ENCODE peak calls at places on chromosomes 11 and 22, in nine cellular contexts. Q is spleen, V is foreskin keratinocyte, C is left ventricle myocardium inferior, P is PC-9, X is transverse colon, Y is body of pancreas, N is hepatocyte, J is Peyer's patch. S is an unnamed sample. For H3K4me1, the result is how much of the 10 kb centered on the place peaks cover.

GRCh38 chr22:46796566-46797195 is 34.2 kb downstream of the TBC1D22A start:
- DNase-seq in Q (peak), X (no peak), C (no peak), N (no peak), Y (no peak), P (no peak), J (peak), V (no peak), S (no peak)

GRCh38 chr22:29214232-29214631 is 8.5 kb downstream of the EMID1 start:
- DNase-seq in P (no peak), V (no peak), Q (peak), Y (no peak), X (no peak), J (no peak), N (no peak), C (no peak), S (no peak)

GRCh38 chr11:77038029-77038824 is 4.0 kb downstream of the B3GNT6 start:
- DNase-seq in Q (no peak), V (no peak), J (no peak), Y (no peak), C (no peak), N (no peak), P (peak), X (no peak), S (no peak)

GRCh38 chr11:93857413-93858185 is 7.2 kb upstream of the VSTM5 start:
- DNase-seq in C (no peak), Y (no peak), V (no peak), N (no peak), Q (no peak), X (no peak), P (no peak), J (no peak), S (no peak)

GRCh38 chr22:25334091-25334490 is 114.7 kb downstream of the CRYBB2 start:
- DNase-seq in N (peak), V (no peak), P (no peak), X (peak), C (peak), Y (peak), Q (no peak), J (peak), S (no peak)

GRCh38 chr22:38109391-38110000 is 988 bp downstream of the BAIAP2L2 start:
- DNase-seq in C (no peak), X (no peak), J (no peak), N (no peak), Q (no peak), V (no peak), P (no peak), Y (no peak), S (peak)

GRCh38 chr11:76067099-76067498 is 139.2 kb downstream of the WNT11 start:
- DNase-seq in P (no peak), Y (peak), Q (no peak), J (no peak), V (peak), X (no peak), N (no peak), C (no peak), S (no peak)

GRCh38 chr11:61477734-61478148 is 30.8 kb upstream of the LRRC10B start:
- DNase-seq in X (peak), C (peak), N (peak), Y (peak), P (no peak), V (no peak), Q (peak), J (peak), S (peak)

GRCh38 chr11:12981879-12982531 is 27.1 kb upstream of the RASSF10 start:
- DNase-seq in C (no peak), Q (no peak), V (peak), X (no peak), N (peak), J (no peak), Y (no peak), P (peak), S (no peak)

GRCh38 chr11:17165247-17165890 is 42.4 kb downstream of the PIK3C2A start:
- DNase-seq in J (no peak), C (no peak), X (no peak), Q (no peak), N (no peak), V (no peak), P (no peak), Y (no peak), S (no peak)

GRCh38 chr11:64306876-64307622 is 1.7 kb downstream of the ESRRA start:
- DNase-seq in X (peak), Q (peak), Y (peak), C (no peak), J (no peak), V (no peak), P (peak), N (peak), S (peak)

GRCh38 chr11:129248618-129249017 is 56.5 kb upstream of the ARHGAP32 start:
- DNase-seq in Q (no peak), C (no peak), P (no peak), Y (no peak), J (no peak), N (peak), X (no peak), V (peak), S (no peak)

GRCh38 chr22:49925525-49926128 is 7.2 kb downstream of the CRELD2 start:
- DNase-seq in N (no peak), V (no peak), X (peak), P (no peak), C (no peak), J (peak), Y (no peak), Q (peak), S (no peak)

GRCh38 chr22:27998511-27999410 is 79.7 kb upstream of the PITPNB start:
- DNase-seq in Y (no peak), N (no peak), P (no peak), X (no peak), Q (peak), J (no peak), V (no peak), C (peak), S (no peak)

GRCh38 chr22:33030923-33031525 is 27.2 kb downstream of the SYN3 start:
- DNase-seq in Y (no peak), Q (no peak), V (no peak), N (no peak), P (no peak), J (no peak), X (no peak), C (no peak), S (no peak)

GRCh38 chr11:134558258-134558835 is 146.3 kb upstream of the B3GAT1 start:
- DNase-seq in Y (no peak), P (no peak), V (no peak), X (no peak), N (no peak), J (no peak), Q (no peak), C (no peak), S (no peak)

GRCh38 chr11:6646631-6647281 is 8.9 kb downstream of the DCHS1 start:
- DNase-seq in V (no peak), J (peak), Y (no peak), P (no peak), C (peak), X (no peak), N (peak), Q (peak), S (peak)

GRCh38 chr22:44181033-44181911 is 547 bp downstream of the PARVG start:
- DNase-seq in X (peak), Y (no peak), J (peak), Q (peak), N (no peak), V (no peak), P (no peak), C (peak), S (no peak)

GRCh38 chr11:45655347-45655756 is 10.1 kb downstream of the CHST1 start:
- DNase-seq in J (peak), N (peak), Y (peak), C (peak), Q (peak), X (peak), P (no peak), V (peak), S (peak)

GRCh38 chr22:47036352-47036751 is 273.9 kb downstream of the TBC1D22A start:
- DNase-seq in C (no peak), P (no peak), X (no peak), Q (peak), N (no peak), J (no peak), Y (no peak), V (no peak), S (no peak)

GRCh38 chr11:8788616-8789015 is 106.0 kb downstream of the RPL27A start:
- DNase-seq in X (no peak), P (no peak), J (no peak), C (no peak), Y (no peak), V (no peak), Q (no peak), N (no peak), S (no peak)

GRCh38 chr11:8787372-8787771 is 104.8 kb downstream of the RPL27A start:
- DNase-seq in Q (no peak), C (no peak), N (no peak), J (no peak), Y (no peak), P (no peak), V (no peak), X (peak), S (no peak)

GRCh38 chr11:8785998-8786397 is 103.4 kb downstream of the RPL27A start:
- DNase-seq in J (no peak), P (no peak), V (no peak), N (no peak), X (no peak), Y (no peak), Q (no peak), C (no peak), S (no peak)

GRCh38 chr11:8785457-8785856 is 102.9 kb downstream of the RPL27A start:
- DNase-seq in N (no peak), X (no peak), Q (no peak), J (no peak), C (no peak), Y (no peak), P (no peak), V (no peak), S (no peak)

DNA sequence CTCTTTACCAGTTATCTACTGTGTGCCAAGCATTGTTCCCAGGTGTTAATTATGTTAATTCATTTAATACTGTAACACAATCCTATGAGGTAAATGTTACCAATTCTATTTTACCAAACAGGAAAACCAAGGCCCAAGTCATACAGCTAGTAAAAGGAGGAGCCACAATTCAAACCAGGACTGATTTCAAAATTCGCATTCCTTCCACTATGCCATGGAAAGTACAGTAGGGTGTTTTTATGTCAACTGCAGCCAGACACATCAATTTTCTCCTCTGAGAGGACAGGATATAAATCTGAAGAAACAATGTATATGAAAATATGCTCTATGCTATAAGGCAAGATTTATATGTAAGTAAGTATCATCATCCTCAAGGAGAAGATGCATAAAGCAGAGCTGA is 104.3 kb downstream of the RPL27A start:
- DNase-seq in N (no peak), V (no peak), X (no peak), Y (no peak), P (no peak), Q (no peak), C (no peak), J (no peak), S (no peak)
- TF ChIP-seq CTCF in N (peak), V (peak), X (peak), Y (no peak), P (no peak), Q (no peak), C (peak), J (no peak), S (no peak)

GRCh38 chr11:67448220-67448609 is 4.3 kb downstream of the GPR152 start:
- DNase-seq in Y (no peak), V (no peak), N (no peak), J (no peak), Q (no peak), C (no peak), P (no peak), X (no peak), S (no peak)
- H3K4me1 ChIP-seq in Y (under half), V (under half), N (under half), J (under half), Q (half or more), C (under half), P (under half), X (under half), S (under half)

GRCh38 chr11:92306966-92307504 is 82.4 kb downstream of the FAT3 start:
- DNase-seq in P (no peak), Y (no peak), J (no peak), C (no peak), N (no peak), V (no peak), X (no peak), Q (no peak), S (no peak)

GRCh38 chr11:92314499-92314898 is 89.9 kb downstream of the FAT3 start:
- DNase-seq in X (no peak), Q (no peak), N (no peak), Y (no peak), P (no peak), C (no peak), J (no peak), V (no peak), S (no peak)

GRCh38 chr11:92308366-92308765 is 83.7 kb downstream of the FAT3 start:
- DNase-seq in Q (no peak), J (no peak), P (no peak), Y (no peak), X (no peak), C (no peak), N (no peak), V (no peak), S (no peak)

GRCh38 chr11:92316410-92316809 is 91.8 kb downstream of the FAT3 start:
- DNase-seq in Q (no peak), X (no peak), J (no peak), N (no peak), Y (no peak), P (no peak), V (no peak), C (no peak), S (no peak)

GRCh38 chr11:92311616-92312449 is 87.2 kb downstream of the FAT3 start:
- DNase-seq in Y (no peak), C (no peak), J (no peak), V (no peak), X (no peak), Q (no peak), P (no peak), N (no peak), S (no peak)
- TF ChIP-seq CTCF in Y (no peak), C (no peak), J (no peak), V (no peak), X (no peak), Q (no peak), P (no peak), N (no peak), S (no peak)

GRCh38 chr22:31577711-31578110 is 81.4 kb downstream of the SFI1 start:
- DNase-seq in P (no peak), Q (no peak), J (no peak), X (no peak), V (no peak), N (no peak), C (no peak), Y (no peak), S (no peak)

GRCh38 chr22:31583861-31584485 is 78.0 kb downstream of the PISD start:
- DNase-seq in V (no peak), X (no peak), N (no peak), P (peak), C (no peak), J (no peak), Q (no peak), Y (no peak), S (no peak)

GRCh38 chr22:31578171-31578570 is 81.8 kb downstream of the SFI1 start:
- DNase-seq in P (no peak), J (no peak), V (no peak), N (no peak), C (no peak), Y (no peak), Q (no peak), X (no peak), S (no peak)

GRCh38 chr22:31575190-31575589 is 78.9 kb downstream of the SFI1 start:
- DNase-seq in J (no peak), P (no peak), V (no peak), Q (no peak), X (no peak), Y (no peak), N (no peak), C (no peak), S (no peak)

GRCh38 chr22:31579835-31580242 is 82.2 kb downstream of the PISD start:
- DNase-seq in Y (no peak), P (no peak), V (no peak), J (no peak), N (peak), C (no peak), Q (no peak), X (no peak), S (no peak)
- H3K4me1 ChIP-seq in Y (under half), P (under half), V (under half), J (under half), N (under half), C (under half), Q (under half), X (under half), S (under half)

DNA sequence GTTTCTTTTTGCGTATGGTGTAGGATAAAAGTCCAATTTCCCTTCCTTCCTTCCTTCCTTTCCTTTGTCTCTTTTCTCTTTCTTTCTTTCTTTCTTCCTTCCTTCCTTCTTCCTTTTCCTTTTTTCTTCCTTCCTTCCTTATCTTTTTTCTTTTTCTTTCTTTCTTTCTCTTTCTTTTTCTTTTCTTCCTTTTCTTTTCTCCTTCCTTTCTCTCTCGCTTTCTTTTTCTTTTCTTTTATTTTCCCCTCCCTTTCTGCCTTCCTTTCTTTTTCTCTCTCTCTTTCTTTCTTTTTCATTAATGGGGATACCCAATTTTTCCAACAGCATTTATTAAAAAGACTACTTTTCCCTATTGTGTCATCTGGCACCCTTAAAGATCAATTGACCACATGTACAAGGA is 1359.7 kb downstream of the FAM181B start:
- DNase-seq in J (no peak), N (no peak), Y (no peak), X (no peak), C (no peak), Q (no peak), P (no peak), V (no peak), S (no peak)
- TF ChIP-seq CTCF in J (no peak), N (no peak), Y (no peak), X (no peak), C (no peak), Q (no peak), P (no peak), V (no peak), S (no peak)

DNA sequence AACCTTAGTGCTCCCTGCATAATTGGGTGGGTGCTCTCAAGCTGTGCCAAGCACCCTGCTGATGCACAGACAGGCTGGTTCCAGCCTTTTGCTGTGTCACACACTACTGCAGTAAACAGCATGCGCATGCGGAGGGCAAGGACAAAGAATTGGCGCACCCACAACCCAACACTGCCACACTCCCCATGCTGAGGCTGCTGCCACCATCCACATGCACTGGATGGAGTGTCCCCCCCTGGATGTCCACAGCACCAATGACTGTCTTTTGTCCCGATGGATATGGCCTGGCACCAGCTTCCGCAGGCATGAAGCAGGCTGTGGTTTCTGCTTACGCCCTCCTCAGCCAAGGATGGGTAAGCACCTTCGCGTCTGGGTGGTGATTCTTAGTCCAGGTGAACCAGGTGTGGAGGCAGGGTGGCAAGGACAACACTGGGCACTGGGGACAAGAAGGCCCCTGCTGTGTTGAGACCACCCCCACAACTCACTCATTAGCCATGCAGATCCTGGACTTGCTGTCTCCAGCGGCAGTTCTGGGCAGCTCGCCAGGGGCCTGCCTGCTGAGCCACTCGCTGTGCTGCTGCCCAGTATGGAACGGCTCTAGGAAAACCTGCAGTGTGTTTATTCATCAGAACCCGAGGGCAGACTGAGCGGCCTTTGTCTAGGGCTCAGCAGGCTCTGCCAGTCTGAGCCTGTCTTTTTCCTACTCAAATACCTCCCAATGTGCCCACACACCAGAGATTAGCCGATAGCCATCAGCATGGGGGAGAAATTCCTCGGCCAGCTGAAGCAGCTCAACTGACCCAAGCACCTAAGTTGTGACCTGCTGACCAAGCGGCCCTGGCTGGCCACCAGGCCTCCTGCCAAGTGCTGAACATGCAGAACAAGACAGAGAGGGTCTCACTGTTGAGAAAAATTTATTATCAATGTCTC is 8.2 kb upstream of the NAP1L4 start:
- DNase-seq in N (peak), Y (peak), Q (no peak), X (peak), C (peak), P (no peak), J (no peak), V (peak), S (peak)
- H3K4me1 ChIP-seq in N (under half), Y (half or more), Q (under half), X (under half), C (under half), P (under half), J (under half), V (under half), S (under half)

GRCh38 chr11:27205269-27205668 is 157.7 kb downstream of the CCDC34 start:
- DNase-seq in Q (no peak), N (no peak), Y (no peak), C (no peak), X (no peak), P (no peak), J (no peak), V (no peak), S (no peak)

GRCh38 chr11:27207025-27207650 is 155.9 kb downstream of the CCDC34 start:
- DNase-seq in V (no peak), J (no peak), Y (no peak), X (no peak), N (no peak), C (no peak), P (no peak), Q (no peak), S (no peak)

GRCh38 chr11:27203077-27203476 is 159.9 kb downstream of the CCDC34 start:
- DNase-seq in C (no peak), J (no peak), Y (no peak), P (peak), Q (no peak), X (no peak), V (no peak), N (peak), S (no peak)

GRCh38 chr11:27205779-27206549 is 157.1 kb downstream of the CCDC34 start:
- DNase-seq in J (no peak), X (no peak), V (no peak), Y (no peak), Q (no peak), C (no peak), P (no peak), N (no peak), S (no peak)

GRCh38 chr11:27204527-27204926 is 158.5 kb downstream of the CCDC34 start:
- DNase-seq in P (no peak), V (no peak), C (no peak), N (no peak), Q (no peak), Y (peak), J (no peak), X (peak), S (no peak)
- TF ChIP-seq CTCF in P (peak), V (peak), C (peak), N (peak), Q (no peak), Y (no peak), J (no peak), X (peak), S (peak)

GRCh38 chr11:83034673-83035014 is 37.1 kb downstream of the RAB30 start:
- DNase-seq in N (no peak), Q (no peak), J (no peak), C (no peak), X (no peak), V (no peak), P (no peak), Y (no peak), S (no peak)
- H3K4me1 ChIP-seq in N (under half), Q (half or more), J (under half), C (half or more), X (under half), V (under half), P (under half), Y (under half), S (under half)

S was measured in heart left ventricle.